ENCODE peak calls at places on chromosomes 12 and 14, in nine cellular contexts. M, H, Y, U, G, S, O, A and J are unnamed samples.

GRCh38 chr12:50110127-50110761 is 1.8 kb upstream of the COX14 start:
- DNase-seq in Y (no peak), O (peak), A (peak), M (no peak), U (no peak), S (no peak), G (no peak), H (no peak), J (peak)

GRCh38 chr12:89492883-89493282 is 31.7 kb downstream of the GALNT4 start:
- DNase-seq in G (no peak), S (no peak), U (no peak), M (no peak), A (peak), H (no peak), O (no peak), Y (no peak), J (no peak)

GRCh38 chr12:79364197-79364596 is 326.6 kb downstream of the PAWR start:
- DNase-seq in H (no peak), O (no peak), U (no peak), M (no peak), G (no peak), S (no peak), Y (no peak), A (no peak), J (peak)

GRCh38 chr12:27966870-27967269 is 5.7 kb downstream of the PTHLH start:
- DNase-seq in Y (peak), G (no peak), A (no peak), M (peak), H (no peak), O (no peak), S (no peak), U (no peak), J (peak)

GRCh38 chr12:109870648-109871047 is 9.7 kb downstream of the GLTP start:
- DNase-seq in G (no peak), O (no peak), H (no peak), Y (no peak), S (no peak), M (peak), A (no peak), U (no peak), J (no peak)

GRCh38 chr14:45526715-45527549 is 273.9 kb upstream of the MIS18BP1 start:
- DNase-seq in G (peak), U (no peak), O (peak), M (peak), H (no peak), Y (no peak), A (no peak), S (peak), J (peak)

GRCh38 chr14:61615743-61616523 is 79.4 kb upstream of the HIF1A start:
- DNase-seq in H (no peak), U (no peak), Y (no peak), O (no peak), G (no peak), A (no peak), M (no peak), S (no peak), J (no peak)

GRCh38 chr14:75165586-75166391 is 10.6 kb downstream of the TMED10 start:
- DNase-seq in M (no peak), U (no peak), O (no peak), H (peak), A (no peak), Y (no peak), S (no peak), G (no peak), J (no peak)

GRCh38 chr12:131275824-131276223 is 322.1 kb downstream of the ADGRD1 start:
- DNase-seq in U (no peak), G (no peak), O (no peak), S (no peak), H (no peak), M (no peak), A (no peak), Y (no peak), J (no peak)

GRCh38 chr14:67241416-67242362 is at the start of gene PALS1:
- DNase-seq in H (peak), G (peak), U (no peak), A (peak), O (peak), M (peak), S (peak), Y (peak), J (no peak)

GRCh38 chr12:8038659-8039114 is 6.2 kb downstream of the FOXJ2 start:
- DNase-seq in Y (peak), M (no peak), H (no peak), G (peak), A (peak), U (no peak), O (no peak), S (peak), J (no peak)

GRCh38 chr14:49992036-49992435 is 99.2 kb downstream of the ARF6 start:
- DNase-seq in H (no peak), O (no peak), M (no peak), S (no peak), Y (no peak), G (no peak), A (no peak), U (no peak), J (no peak)

GRCh38 chr14:35301334-35302210 is 9.4 kb downstream of the PSMA6 start:
- DNase-seq in U (no peak), M (no peak), Y (no peak), O (no peak), A (no peak), S (no peak), H (no peak), G (no peak), J (no peak)

GRCh38 chr14:21066882-21067502 is 3.1 kb upstream of the ARHGEF40 start:
- DNase-seq in Y (no peak), U (no peak), S (no peak), G (peak), A (no peak), H (no peak), O (no peak), M (peak), J (peak)

GRCh38 chr12:9068600-9068999 is 47.1 kb downstream of the A2M start:
- DNase-seq in Y (no peak), G (no peak), A (no peak), S (no peak), U (no peak), M (no peak), O (no peak), H (no peak), J (no peak)

GRCh38 chr12:114853003-114853529 is 169.1 kb upstream of the TBX3 start:
- DNase-seq in O (no peak), G (no peak), S (no peak), U (no peak), Y (no peak), A (no peak), M (no peak), H (no peak), J (no peak)

GRCh38 chr14:90759370-90760054 is 56.7 kb downstream of the TTC7B start:
- DNase-seq in S (no peak), A (no peak), Y (no peak), M (no peak), U (no peak), H (no peak), O (peak), G (no peak), J (no peak)

GRCh38 chr12:50913224-50913623 is 39.1 kb upstream of the HIGD1C start:
- DNase-seq in O (no peak), U (no peak), H (no peak), Y (no peak), A (no peak), S (no peak), M (no peak), G (no peak), J (no peak)

GRCh38 chr12:56487448-56488040 is 417 bp downstream of the GLS2 start:
- DNase-seq in Y (no peak), A (peak), H (no peak), U (no peak), M (peak), G (peak), S (peak), O (no peak), J (peak)

GRCh38 chr12:68580911-68581310 is 29.8 kb upstream of the RAP1B start:
- DNase-seq in H (no peak), Y (no peak), O (no peak), S (no peak), G (no peak), A (no peak), M (no peak), U (no peak), J (no peak)

GRCh38 chr12:113361574-113362370 is 3.4 kb downstream of the PLBD2 start:
- DNase-seq in O (no peak), S (no peak), U (no peak), M (no peak), A (no peak), G (no peak), Y (no peak), H (no peak), J (no peak)

GRCh38 chr14:105855246-105855892 is 329.0 kb downstream of the TMEM121 start:
- DNase-seq in Y (no peak), H (no peak), O (no peak), M (no peak), S (no peak), A (peak), G (no peak), U (no peak), J (peak)

GRCh38 chr12:34595749-34596733 is 573.7 kb downstream of the ALG10 start:
- DNase-seq in A (no peak), H (no peak), S (peak), G (no peak), U (no peak), O (no peak), Y (no peak), M (no peak), J (peak)

GRCh38 chr14:36204674-36205073 is 28.2 kb upstream of the PTCSC3 start:
- DNase-seq in O (no peak), A (no peak), U (no peak), Y (no peak), G (no peak), S (no peak), M (no peak), H (no peak), J (no peak)

GRCh38 chr14:49489341-49489740 is 96.8 kb downstream of the RPS29 start:
- DNase-seq in M (no peak), G (no peak), U (no peak), Y (no peak), O (no peak), S (no peak), A (no peak), H (no peak), J (no peak)

GRCh38 chr12:14426792-14427191 is 61.3 kb downstream of the ATF7IP start:
- DNase-seq in M (no peak), U (no peak), G (no peak), Y (no peak), H (no peak), S (no peak), A (no peak), O (no peak), J (no peak)

GRCh38 chr12:43742106-43742505 is 16.5 kb downstream of the PUS7L start:
- DNase-seq in G (no peak), H (no peak), M (peak), U (no peak), A (no peak), Y (peak), S (no peak), O (no peak), J (no peak)

GRCh38 chr12:49965836-49966235 is 4.2 kb downstream of the AQP5 start:
- DNase-seq in H (no peak), U (no peak), Y (no peak), S (no peak), M (no peak), O (no peak), A (no peak), G (no peak), J (no peak)

GRCh38 chr14:69945905-69946304 is 66.7 kb downstream of the SMOC1 start:
- DNase-seq in G (peak), U (no peak), H (no peak), O (no peak), M (no peak), S (peak), A (no peak), Y (no peak), J (no peak)

GRCh38 chr12:92650228-92650822 is 52.5 kb upstream of the PLEKHG7 start:
- DNase-seq in O (no peak), A (no peak), M (no peak), H (no peak), G (no peak), U (no peak), Y (no peak), S (no peak), J (no peak)